ENCODE peak calls at places on chromosomes 16 and 17, in five cellular contexts. R, Y, B, V and K are unnamed samples.

GRCh38 chr16:56860226-56861020 is 4.6 kb upstream of the SLC12A3 start:
- DNase-seq in R (peak; percentile 63), Y (no peak), B (no peak), V (peak; percentile 36), K (peak; percentile 92)

GRCh38 chr17:80649200-80649644 is 104.6 kb downstream of the RPTOR start:
- DNase-seq in R (no peak), Y (peak; percentile 23), B (no peak), V (no peak), K (no peak)

GRCh38 chr17:43829738-43830137 is 3.2 kb downstream of the MPP3 start:
- DNase-seq in R (no peak), Y (no peak), B (no peak), V (no peak), K (no peak)

GRCh38 chr17:2172447-2172938 is 117.6 kb downstream of the HIC1 start:
- DNase-seq in R (no peak), Y (no peak), B (peak; percentile 88), V (no peak), K (no peak)

GRCh38 chr17:27240086-27240801 is 53.7 kb upstream of the WSB1 start:
- DNase-seq in R (no peak), Y (no peak), B (no peak), V (no peak), K (no peak)

GRCh38 chr17:41315204-41315794 is at the start of gene KRTAP17-1:
- DNase-seq in R (no peak), Y (no peak), B (no peak), V (no peak), K (no peak)

GRCh38 chr16:89166696-89167424 is 4.7 kb upstream of the CDH15 start:
- DNase-seq in R (no peak), Y (no peak), B (no peak), V (no peak), K (no peak)

GRCh38 chr16:24800586-24800985 is 45.2 kb upstream of the SLC5A11 start:
- DNase-seq in R (no peak), Y (peak; percentile 77), B (peak; percentile 60), V (no peak), K (peak; percentile 29)

GRCh38 chr17:29089601-29090044 is 46.7 kb downstream of the PIPOX start:
- DNase-seq in R (no peak), Y (no peak), B (no peak), V (no peak), K (no peak)

GRCh38 chr17:56021681-56022205 is 131.5 kb upstream of the ANKFN1 start:
- DNase-seq in R (no peak), Y (no peak), B (no peak), V (no peak), K (no peak)

GRCh38 chr17:76005263-76006149 is 4.9 kb downstream of the CDK3 start:
- DNase-seq in R (peak; percentile 98), Y (peak; percentile 73), B (peak; percentile 65), V (peak; percentile 76), K (peak; percentile 77)

GRCh38 chr17:73118876-73119485 is 26.5 kb upstream of the SLC39A11 start:
- DNase-seq in R (no peak), Y (no peak), B (no peak), V (no peak), K (no peak)

GRCh38 chr16:88782454-88783390 is 2.3 kb downstream of the PIEZO1 start:
- DNase-seq in R (peak; percentile 85), Y (peak; percentile 88), B (peak; percentile 78), V (no peak), K (peak; percentile 53)

GRCh38 chr16:88686062-88686438 is 257 bp downstream of the SNAI3 start:
- DNase-seq in R (peak; percentile 74), Y (peak; percentile 11), B (no peak), V (peak; percentile 47), K (no peak)

GRCh38 chr17:76281573-76282371 is 16.6 kb downstream of the UBALD2 start:
- DNase-seq in R (no peak), Y (no peak), B (no peak), V (no peak), K (no peak)

GRCh38 chr17:15456486-15456885 is 10.9 kb downstream of the CDRT4 start:
- DNase-seq in R (no peak), Y (no peak), B (no peak), V (no peak), K (no peak)

GRCh38 chr17:39270923-39271322 is 45.2 kb upstream of the STAC2 start:
- DNase-seq in R (no peak), Y (peak; percentile 18), B (peak; percentile 84), V (no peak), K (peak; percentile 38)

GRCh38 chr16:4498546-4499195 is 22.5 kb downstream of the HMOX2 start:
- DNase-seq in R (no peak), Y (peak; percentile 91), B (no peak), V (no peak), K (no peak)

GRCh38 chr16:66717776-66718175 is 21.2 kb upstream of the CMTM4 start:
- DNase-seq in R (no peak), Y (peak; percentile 50), B (peak; percentile 45), V (no peak), K (no peak)

GRCh38 chr17:48613862-48614694 is 1.0 kb downstream of the HOXB8 start:
- DNase-seq in R (no peak), Y (peak; percentile 43), B (no peak), V (no peak), K (no peak)

GRCh38 chr17:77400445-77400870 is 259.7 kb downstream of the SEC14L1 start:
- DNase-seq in R (peak; percentile 88), Y (no peak), B (no peak), V (peak; percentile 81), K (peak; percentile 65)

GRCh38 chr17:48954300-48954755 is 9.7 kb upstream of the SNF8 start:
- DNase-seq in R (no peak), Y (no peak), B (peak; percentile 54), V (no peak), K (peak; percentile 39)

GRCh38 chr16:7997966-7998365 is 592.3 kb downstream of the TMEM114 start:
- DNase-seq in R (no peak), Y (no peak), B (no peak), V (no peak), K (no peak)

GRCh38 chr16:6611535-6611934 is 721.1 kb upstream of the RBFOX1 start:
- DNase-seq in R (no peak), Y (no peak), B (no peak), V (no peak), K (no peak)

GRCh38 chr16:47129755-47130435 is 13.8 kb downstream of the NETO2 start:
- DNase-seq in R (no peak), Y (no peak), B (no peak), V (no peak), K (no peak)

GRCh38 chr17:7440113-7440822 is 956 bp downstream of the FGF11 start:
- DNase-seq in R (peak; percentile 79), Y (peak; percentile 70), B (peak; percentile 48), V (no peak), K (peak; percentile 58)

GRCh38 chr16:86836503-86837125 is 258.3 kb downstream of the FOXL1 start:
- DNase-seq in R (no peak), Y (peak; percentile 78), B (peak; percentile 99), V (no peak), K (no peak)

GRCh38 chr17:65102235-65102634 is 34.9 kb upstream of the RGS9 start:
- DNase-seq in R (no peak), Y (no peak), B (no peak), V (no peak), K (no peak)

GRCh38 chr16:89485701-89486246 is 4.6 kb downstream of the ANKRD11 start:
- DNase-seq in R (no peak), Y (no peak), B (no peak), V (no peak), K (peak; percentile 38)

GRCh38 chr17:44795928-44796327 is 34.2 kb downstream of the GJC1 start:
- DNase-seq in R (no peak), Y (no peak), B (no peak), V (no peak), K (no peak)

GRCh38 chr16:53896711-53897110 is 192.8 kb downstream of the FTO start:
- DNase-seq in R (no peak), Y (no peak), B (no peak), V (no peak), K (no peak)